ENCODE peak calls at places on chromosomes 16 and 17, in ten cellular contexts. O is AG09309, G is GM06990, Y is GM12865, K is transverse colon, A is cardiac fibroblast, F is colonic mucosa, H is AG10803, S is fibroblast of mammary gland, M is esophagus squamous epithelium. W is an unnamed sample.

GRCh38 chr17:66737524-66737923 is 97.4 kb upstream of the CACNG5 start:
- DNase-seq in F (no peak), M (no peak), G (no peak), H (peak; percentile 73), O (peak; percentile 47), S (peak; percentile 56), K (no peak), A (peak; percentile 76), Y (no peak), W (peak; percentile 47)

GRCh38 chr17:62064029-62064790 is 868 bp downstream of the MED13 start:
- DNase-seq in O (no peak), G (peak; percentile 24), H (peak; percentile 17), F (no peak), A (peak; percentile 42), Y (peak; percentile 42), M (no peak), S (peak; percentile 39), K (no peak), W (no peak)

GRCh38 chr17:3907483-3908216 is 8.6 kb downstream of the P2RX1 start:
- DNase-seq in K (no peak), F (no peak), H (no peak), M (no peak), A (no peak), Y (no peak), S (no peak), G (no peak), O (no peak), W (no peak)

GRCh38 chr17:57257213-57257873 is 1.0 kb downstream of the MSI2 start:
- DNase-seq in A (no peak), H (no peak), G (no peak), K (peak; percentile 20), O (no peak), Y (peak; percentile 40), F (peak; percentile 29), M (no peak), S (no peak), W (no peak)

GRCh38 chr16:71499775-71500364 is 10.7 kb upstream of the ZNF19 start:
- DNase-seq in K (peak; percentile 26), S (peak; percentile 67), G (peak; percentile 13), Y (peak; percentile 80), A (peak; percentile 73), M (no peak), F (peak; percentile 37), H (peak; percentile 61), O (no peak), W (peak; percentile 36)

GRCh38 chr16:4882633-4883285 is 35.5 kb downstream of the UBN1 start:
- DNase-seq in O (no peak), Y (no peak), H (peak; percentile 20), M (no peak), G (no peak), F (no peak), K (no peak), A (peak; percentile 43), S (peak; percentile 59), W (peak; percentile 35)

GRCh38 chr16:66326995-66327513 is 39.4 kb upstream of the CDH5 start:
- DNase-seq in A (no peak), M (no peak), K (peak; percentile 21), Y (no peak), S (no peak), G (no peak), O (no peak), F (peak; percentile 49), H (no peak), W (no peak)

GRCh38 chr16:48300391-48300856 is 53.1 kb upstream of the ABCC11 start:
- DNase-seq in M (no peak), Y (no peak), S (peak; percentile 66), H (peak; percentile 90), F (no peak), G (no peak), K (no peak), A (peak; percentile 78), O (peak; percentile 75), W (no peak)

GRCh38 chr16:89990799-89991198 is 28.5 kb downstream of the DBNDD1 start:
- DNase-seq in O (no peak), Y (no peak), K (no peak), H (no peak), S (no peak), M (no peak), A (no peak), F (no peak), G (no peak), W (no peak)

DNA sequence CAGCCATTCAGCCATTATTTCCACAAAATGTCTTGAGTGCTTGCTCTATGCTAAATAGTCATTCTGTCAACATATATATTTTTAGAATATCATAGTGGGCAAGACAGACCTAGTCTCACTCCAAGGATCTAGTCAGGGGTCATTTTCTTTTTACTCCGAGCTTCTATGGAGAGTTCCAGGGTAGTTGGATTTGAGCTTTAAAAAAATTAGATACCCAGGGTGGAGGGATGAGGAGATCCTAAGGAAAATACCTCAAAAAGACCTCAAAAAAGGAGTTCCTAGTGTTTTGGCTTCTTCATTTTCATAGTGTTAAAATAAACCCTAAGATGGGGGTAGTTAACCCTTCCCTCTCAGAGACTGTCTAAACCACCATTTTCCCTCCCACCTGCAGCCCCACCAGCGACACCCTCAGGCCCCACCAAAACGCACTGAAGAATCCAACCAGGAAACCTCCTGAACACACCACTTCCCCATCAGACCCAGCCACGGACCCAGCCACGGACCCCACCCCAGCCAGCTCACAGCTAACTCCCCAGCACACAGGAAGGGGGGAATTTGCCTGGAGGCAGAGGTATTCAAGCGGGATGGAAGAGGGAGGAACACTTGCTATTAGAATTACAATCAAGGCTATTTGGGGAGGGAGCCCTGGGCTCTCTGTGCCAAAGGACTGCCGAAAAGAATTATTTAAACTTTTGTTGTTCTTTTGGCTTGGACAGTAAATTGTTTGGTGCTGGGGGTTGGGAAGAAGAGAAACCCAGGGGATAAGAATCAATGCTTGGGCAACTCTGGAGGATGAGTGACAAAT is 2.2 kb downstream of the ETV4 start:
- DNase-seq in K (no peak), H (no peak), A (no peak), Y (no peak), F (no peak), G (no peak), M (no peak), S (no peak), O (no peak), W (no peak)
- TF ChIP-seq CTCF in K (no peak), H (no peak), A (no peak), Y (no peak), F (no peak), G (no peak), M (no peak), S (no peak), O (no peak), W (no peak)

DNA sequence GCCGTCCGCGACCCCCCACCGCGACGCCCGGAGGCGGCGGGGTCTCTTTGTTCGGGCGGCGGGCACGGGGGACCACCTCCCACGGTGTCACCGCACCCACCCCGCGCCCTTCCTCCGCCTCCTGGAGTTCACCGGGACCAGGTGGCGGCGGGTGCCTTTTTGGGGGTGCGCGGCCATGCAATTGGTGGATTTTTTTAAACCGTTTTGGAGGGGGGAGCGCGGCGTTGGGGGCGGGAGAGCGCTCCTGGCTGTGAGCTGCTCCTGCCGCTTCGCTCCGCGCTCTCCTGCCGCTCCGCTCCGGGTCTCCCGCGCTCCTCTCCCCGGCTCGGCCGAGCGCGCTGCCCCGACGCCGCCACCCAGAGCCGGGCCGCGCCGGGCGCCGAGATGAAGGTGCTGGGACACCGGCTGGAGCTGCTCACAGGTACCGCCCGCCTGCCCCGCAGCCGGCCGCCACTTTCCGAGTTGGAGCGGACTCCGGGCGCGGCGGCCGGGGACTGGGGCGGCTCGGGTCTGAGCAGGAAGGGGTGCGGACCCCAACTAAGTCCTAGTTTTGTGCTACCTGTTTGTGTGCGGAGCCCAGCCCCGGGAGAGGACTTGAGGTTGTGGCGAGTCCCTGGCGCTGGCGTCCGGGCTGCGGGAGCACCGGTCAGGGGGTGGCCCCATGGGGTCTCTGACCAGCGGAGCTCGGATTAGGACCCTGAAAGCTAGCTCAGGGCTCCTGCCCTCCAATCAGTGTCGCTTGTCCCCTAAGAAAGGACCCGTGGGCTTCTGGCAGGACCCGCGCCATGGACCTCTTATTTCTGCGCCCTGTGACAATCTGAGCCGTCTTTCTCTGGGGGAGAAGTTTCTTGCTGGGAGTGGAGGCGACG is 35.7 kb upstream of the NDRG4 start:
- DNase-seq in M (no peak), K (no peak), F (no peak), H (no peak), A (no peak), G (no peak), Y (no peak), O (no peak), S (no peak), W (peak; percentile 27)
- H3K4me3 ChIP-seq in M (peak overlapping the region; percentile 70), K (peak overlapping the region; percentile 29), F (peak overlapping the region; percentile 24), H (no peak overlapping the region), A (no peak overlapping the region), G (peak overlapping the region; percentile 19), Y (no peak overlapping the region), O (no peak overlapping the region), S (no peak overlapping the region), W (no peak overlapping the region)

GRCh38 chr16:13426279-13426678 is 493.7 kb upstream of the ERCC4 start:
- DNase-seq in S (no peak), M (no peak), F (no peak), K (no peak), Y (peak; percentile 45), H (no peak), G (no peak), O (no peak), A (no peak), W (no peak)
- TF ChIP-seq CTCF in S (no peak), M (no peak), F (no peak), K (no peak), Y (peak; percentile 4), H (no peak), G (peak; percentile 46), O (no peak), A (no peak), W (no peak)

DNA sequence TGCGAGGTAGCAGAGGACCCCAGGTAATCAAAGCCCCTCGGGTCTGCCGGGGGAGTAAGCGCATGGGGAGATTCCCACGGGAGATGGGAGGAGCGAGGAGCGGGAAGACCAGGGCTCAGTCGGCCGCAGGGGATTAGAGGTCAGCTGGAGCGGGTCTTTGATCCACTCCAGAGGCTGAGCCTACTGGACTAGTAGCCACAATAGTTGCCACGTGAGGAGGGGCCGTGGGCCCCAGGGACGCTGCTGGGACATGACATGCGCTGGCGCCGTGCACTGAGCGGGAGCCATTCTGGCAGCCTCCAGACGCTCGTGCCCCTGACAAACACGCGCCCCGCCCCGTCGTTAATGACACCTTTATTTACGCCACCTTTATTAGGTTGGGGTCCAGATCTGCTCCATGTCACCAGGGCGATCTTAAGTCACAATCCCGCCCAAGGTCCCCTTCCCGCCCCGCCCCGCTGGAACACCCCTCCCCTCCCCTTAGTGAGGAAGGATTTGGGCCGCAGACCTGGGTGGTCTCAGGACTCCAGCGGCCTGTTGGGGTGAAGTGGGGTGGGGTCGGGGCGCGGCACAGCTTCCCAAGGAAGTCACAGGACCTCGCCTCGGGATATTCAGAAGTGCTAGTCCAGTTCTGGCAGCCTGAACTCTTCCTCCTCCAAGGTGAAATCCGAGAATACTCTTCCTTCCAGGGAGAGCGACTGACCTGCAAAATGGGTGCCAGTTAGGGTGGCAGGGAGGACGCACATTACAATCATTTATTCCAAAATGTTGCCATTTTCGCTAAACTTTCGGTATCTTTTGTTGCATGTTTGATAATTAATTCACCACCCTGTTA is 15.0 kb downstream of the PPY start:
- DNase-seq in M (no peak), K (peak; percentile 37), S (no peak), F (peak; percentile 35), Y (no peak), G (no peak), A (no peak), O (no peak), H (no peak), W (no peak)
- H3K4me3 ChIP-seq in M (peak overlapping the region; percentile 41), K (peak overlapping the region; percentile 1), S (no peak overlapping the region), F (peak overlapping the region; percentile 23), Y (no peak overlapping the region), G (no peak overlapping the region), A (no peak overlapping the region), O (no peak overlapping the region), H (peak overlapping the region; percentile 27), W (no peak overlapping the region)

GRCh38 chr17:73340093-73340596 is 28.3 kb upstream of the CDC42EP4 start:
- DNase-seq in F (no peak), K (peak; percentile 32), M (no peak), A (peak; percentile 90), O (peak; percentile 83), H (peak; percentile 94), G (no peak), Y (peak; percentile 53), S (peak; percentile 95), W (peak; percentile 96)
- TF ChIP-seq CTCF in F (no peak), K (no peak), M (peak; percentile 59), A (peak; percentile 55), O (peak; percentile 68), H (peak; percentile 71), G (no peak), Y (no peak), S (peak; percentile 73), W (peak; percentile 56)

W was measured in foreskin fibroblast.